ENCODE peak calls at places on chromosomes 2 and 18, in six cellular contexts. One of them, this sample, is unnamed.

GRCh38 chr2:63698825-63699548 is 110.2 kb downstream of the MDH1 start:
- DNase-seq in left lung: peak; percentile 64
- DNase-seq in dorsolateral prefrontal cortex: peak; percentile 6
- DNase-seq in endodermal cell: peak; percentile 88
- DNase-seq in GM06990: peak; percentile 34
- DNase-seq in tibial artery: peak; percentile 83
- DNase-seq in this sample: peak; percentile 51

GRCh38 chr2:148614332-148615049 is 30.1 kb upstream of the EPC2 start:
- DNase-seq in left lung: peak; percentile 47
- DNase-seq in dorsolateral prefrontal cortex: no peak
- DNase-seq in endodermal cell: no peak
- DNase-seq in GM06990: peak; percentile 47
- DNase-seq in tibial artery: peak; percentile 22
- DNase-seq in this sample: no peak

GRCh38 chr2:63261222-63261621 is 210.6 kb downstream of the OTX1 start:
- DNase-seq in left lung: no peak
- DNase-seq in dorsolateral prefrontal cortex: no peak
- DNase-seq in endodermal cell: no peak
- DNase-seq in GM06990: no peak
- DNase-seq in tibial artery: no peak
- DNase-seq in this sample: no peak

GRCh38 chr18:76426738-76427305 is 68.2 kb downstream of the ZNF516 start:
- DNase-seq in left lung: no peak
- DNase-seq in dorsolateral prefrontal cortex: no peak
- DNase-seq in endodermal cell: peak; percentile 94
- DNase-seq in GM06990: no peak
- DNase-seq in tibial artery: no peak
- DNase-seq in this sample: peak; percentile 78

GRCh38 chr2:130834923-130835765 is 1.6 kb upstream of the ARHGEF4 start:
- DNase-seq in left lung: no peak
- DNase-seq in dorsolateral prefrontal cortex: no peak
- DNase-seq in endodermal cell: peak; percentile 59
- DNase-seq in GM06990: no peak
- DNase-seq in tibial artery: no peak
- DNase-seq in this sample: peak; percentile 86

GRCh38 chr2:46365913-46366674 is 68.9 kb downstream of the EPAS1 start:
- DNase-seq in left lung: no peak
- DNase-seq in dorsolateral prefrontal cortex: no peak
- DNase-seq in endodermal cell: no peak
- DNase-seq in GM06990: no peak
- DNase-seq in tibial artery: no peak
- DNase-seq in this sample: peak; percentile 49

GRCh38 chr2:170235860-170236638 is 58.1 kb downstream of the MYO3B start:
- DNase-seq in left lung: no peak
- DNase-seq in dorsolateral prefrontal cortex: no peak
- DNase-seq in endodermal cell: peak; percentile 75
- DNase-seq in GM06990: no peak
- DNase-seq in tibial artery: no peak
- DNase-seq in this sample: peak; percentile 24

GRCh38 chr2:78992807-78993517 is 32.5 kb upstream of the REG3G start:
- DNase-seq in left lung: peak; percentile 33
- DNase-seq in dorsolateral prefrontal cortex: peak; percentile 17
- DNase-seq in endodermal cell: peak; percentile 89
- DNase-seq in GM06990: no peak
- DNase-seq in tibial artery: no peak
- DNase-seq in this sample: peak; percentile 73

GRCh38 chr2:64779117-64779690 is 125.5 kb upstream of the SERTAD2 start:
- DNase-seq in left lung: no peak
- DNase-seq in dorsolateral prefrontal cortex: no peak
- DNase-seq in endodermal cell: no peak
- DNase-seq in GM06990: no peak
- DNase-seq in tibial artery: no peak
- DNase-seq in this sample: no peak

GRCh38 chr18:76465630-76466409 is 29.2 kb downstream of the ZNF516 start:
- DNase-seq in left lung: no peak
- DNase-seq in dorsolateral prefrontal cortex: no peak
- DNase-seq in endodermal cell: peak; percentile 37
- DNase-seq in GM06990: no peak
- DNase-seq in tibial artery: no peak
- DNase-seq in this sample: no peak

GRCh38 chr2:85259101-85259590 is 68.6 kb downstream of the TGOLN2 start:
- DNase-seq in left lung: no peak
- DNase-seq in dorsolateral prefrontal cortex: no peak
- DNase-seq in endodermal cell: peak; percentile 68
- DNase-seq in GM06990: no peak
- DNase-seq in tibial artery: no peak
- DNase-seq in this sample: no peak

GRCh38 chr2:70212298-70212948 is 21.6 kb upstream of the C2orf42 start:
- DNase-seq in left lung: no peak
- DNase-seq in dorsolateral prefrontal cortex: no peak
- DNase-seq in endodermal cell: no peak
- DNase-seq in GM06990: no peak
- DNase-seq in tibial artery: no peak
- DNase-seq in this sample: no peak

GRCh38 chr2:222782201-222782600 is 78.6 kb upstream of the ACSL3 start:
- DNase-seq in left lung: no peak
- DNase-seq in dorsolateral prefrontal cortex: no peak
- DNase-seq in endodermal cell: no peak
- DNase-seq in GM06990: no peak
- DNase-seq in tibial artery: no peak
- DNase-seq in this sample: no peak

GRCh38 chr2:112703684-112704083 is 17.1 kb upstream of the NT5DC4 start:
- DNase-seq in left lung: peak; percentile 4
- DNase-seq in dorsolateral prefrontal cortex: no peak
- DNase-seq in endodermal cell: no peak
- DNase-seq in GM06990: no peak
- DNase-seq in tibial artery: no peak
- DNase-seq in this sample: no peak

GRCh38 chr2:230589497-230590015 is 123.1 kb upstream of the CAB39 start:
- DNase-seq in left lung: no peak
- DNase-seq in dorsolateral prefrontal cortex: no peak
- DNase-seq in endodermal cell: no peak
- DNase-seq in GM06990: peak; percentile 83
- DNase-seq in tibial artery: no peak
- DNase-seq in this sample: no peak

GRCh38 chr2:48170281-48170680 is 264.0 kb upstream of the FBXO11 start:
- DNase-seq in left lung: no peak
- DNase-seq in dorsolateral prefrontal cortex: no peak
- DNase-seq in endodermal cell: no peak
- DNase-seq in GM06990: no peak
- DNase-seq in tibial artery: no peak
- DNase-seq in this sample: no peak

GRCh38 chr2:43305006-43305405 is 78.6 kb upstream of the ZFP36L2 start:
- DNase-seq in left lung: no peak
- DNase-seq in dorsolateral prefrontal cortex: no peak
- DNase-seq in endodermal cell: no peak
- DNase-seq in GM06990: no peak
- DNase-seq in tibial artery: peak; percentile 63
- DNase-seq in this sample: no peak

GRCh38 chr2:127382836-127383235 is 4.9 kb downstream of the MAP3K2 start:
- DNase-seq in left lung: no peak
- DNase-seq in dorsolateral prefrontal cortex: no peak
- DNase-seq in endodermal cell: no peak
- DNase-seq in GM06990: no peak
- DNase-seq in tibial artery: no peak
- DNase-seq in this sample: peak; percentile 63

GRCh38 chr2:187774551-187775071 is 220.4 kb upstream of the TFPI start:
- DNase-seq in left lung: no peak
- DNase-seq in dorsolateral prefrontal cortex: no peak
- DNase-seq in endodermal cell: no peak
- DNase-seq in GM06990: no peak
- DNase-seq in tibial artery: no peak
- DNase-seq in this sample: no peak

GRCh38 chr2:200619275-200619674 is 33.5 kb downstream of the AOX1 start:
- DNase-seq in left lung: no peak
- DNase-seq in dorsolateral prefrontal cortex: no peak
- DNase-seq in endodermal cell: no peak
- DNase-seq in GM06990: no peak
- DNase-seq in tibial artery: no peak
- DNase-seq in this sample: no peak

GRCh38 chr2:236856856-236857616 is 228.7 kb upstream of the COPS8 start:
- DNase-seq in left lung: no peak
- DNase-seq in dorsolateral prefrontal cortex: no peak
- DNase-seq in endodermal cell: peak; percentile 80
- DNase-seq in GM06990: no peak
- DNase-seq in tibial artery: no peak
- DNase-seq in this sample: no peak

GRCh38 chr2:235851841-235852527 is 316.2 kb downstream of the GBX2 start:
- DNase-seq in left lung: no peak
- DNase-seq in dorsolateral prefrontal cortex: no peak
- DNase-seq in endodermal cell: no peak
- DNase-seq in GM06990: no peak
- DNase-seq in tibial artery: no peak
- DNase-seq in this sample: no peak

GRCh38 chr2:76895469-76895868 is 626.7 kb downstream of the LRRTM4 start:
- DNase-seq in left lung: no peak
- DNase-seq in dorsolateral prefrontal cortex: no peak
- DNase-seq in endodermal cell: no peak
- DNase-seq in GM06990: no peak
- DNase-seq in tibial artery: no peak
- DNase-seq in this sample: no peak

GRCh38 chr2:220143336-220143735 is 515.9 kb downstream of the SLC4A3 start:
- DNase-seq in left lung: no peak
- DNase-seq in dorsolateral prefrontal cortex: no peak
- DNase-seq in endodermal cell: no peak
- DNase-seq in GM06990: no peak
- DNase-seq in tibial artery: no peak
- DNase-seq in this sample: no peak

GRCh38 chr2:25833566-25833965 is 44.7 kb downstream of the ASXL2 start:
- DNase-seq in left lung: no peak
- DNase-seq in dorsolateral prefrontal cortex: no peak
- DNase-seq in endodermal cell: no peak
- DNase-seq in GM06990: no peak
- DNase-seq in tibial artery: no peak
- DNase-seq in this sample: no peak

GRCh38 chr2:176911-177310 is 86.9 kb downstream of the SH3YL1 start:
- DNase-seq in left lung: no peak
- DNase-seq in dorsolateral prefrontal cortex: no peak
- DNase-seq in endodermal cell: no peak
- DNase-seq in GM06990: no peak
- DNase-seq in tibial artery: no peak
- DNase-seq in this sample: no peak

GRCh38 chr2:3823748-3824147 is 120.4 kb downstream of the DCDC2C start:
- DNase-seq in left lung: no peak
- DNase-seq in dorsolateral prefrontal cortex: no peak
- DNase-seq in endodermal cell: no peak
- DNase-seq in GM06990: no peak
- DNase-seq in tibial artery: no peak
- DNase-seq in this sample: no peak

DNA sequence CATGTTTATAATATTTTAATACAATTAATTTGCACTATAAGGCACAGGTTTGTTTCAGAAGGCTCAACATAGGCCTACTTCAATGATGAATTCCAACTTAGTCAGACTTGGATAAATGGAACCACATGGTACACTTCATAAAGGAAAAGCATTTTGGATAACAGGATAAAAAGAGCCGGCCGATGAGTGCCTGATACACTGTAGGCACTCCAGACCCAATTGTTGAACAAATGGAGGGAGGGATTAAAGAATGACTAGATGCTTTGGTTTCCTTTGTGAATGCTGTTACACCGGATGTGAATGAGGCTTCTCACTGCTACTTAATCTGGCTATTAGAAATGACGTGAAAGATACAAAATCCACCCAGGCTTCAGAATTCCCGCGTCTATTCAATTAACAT is 104.1 kb upstream of the KCTD1 start:
- DNase-seq in left lung: no peak
- DNase-seq in dorsolateral prefrontal cortex: no peak
- DNase-seq in endodermal cell: no peak
- DNase-seq in GM06990: no peak
- DNase-seq in tibial artery: no peak
- DNase-seq in this sample: no peak
- H3K27me3 ChIP-seq in left lung: no peaks in the 10 kb centered on the region
- H3K27me3 ChIP-seq in dorsolateral prefrontal cortex: no peaks in the 10 kb centered on the region
- H3K27me3 ChIP-seq in endodermal cell: peaks cover 48% of the 10 kb centered on the region
- H3K27me3 ChIP-seq in GM06990: peaks cover 1% of the 10 kb centered on the region
- H3K27me3 ChIP-seq in tibial artery: no peaks in the 10 kb centered on the region
- H3K27me3 ChIP-seq in this sample: no peaks in the 10 kb centered on the region

GRCh38 chr2:216838146-216838545 is 21.7 kb downstream of the TNP1 start:
- DNase-seq in left lung: no peak
- DNase-seq in dorsolateral prefrontal cortex: no peak
- DNase-seq in endodermal cell: no peak
- DNase-seq in GM06990: no peak
- DNase-seq in tibial artery: no peak
- DNase-seq in this sample: no peak
- H3K27me3 ChIP-seq in left lung: no peaks in the 10 kb centered on the region
- H3K27me3 ChIP-seq in dorsolateral prefrontal cortex: no peaks in the 10 kb centered on the region
- H3K27me3 ChIP-seq in endodermal cell: no peaks in the 10 kb centered on the region
- H3K27me3 ChIP-seq in GM06990: no peaks in the 10 kb centered on the region
- H3K27me3 ChIP-seq in tibial artery: no peaks in the 10 kb centered on the region
- H3K27me3 ChIP-seq in this sample: no peaks in the 10 kb centered on the region

GRCh38 chr18:57083485-57083884 is 63.4 kb upstream of the BOD1L2 start:
- DNase-seq in left lung: no peak
- DNase-seq in dorsolateral prefrontal cortex: no peak
- DNase-seq in endodermal cell: no peak
- DNase-seq in GM06990: no peak
- DNase-seq in tibial artery: no peak
- DNase-seq in this sample: no peak
- H3K27me3 ChIP-seq in left lung: no peaks in the 10 kb centered on the region
- H3K27me3 ChIP-seq in dorsolateral prefrontal cortex: peaks cover 27% of the 10 kb centered on the region
- H3K27me3 ChIP-seq in endodermal cell: no peaks in the 10 kb centered on the region
- H3K27me3 ChIP-seq in GM06990: no peaks in the 10 kb centered on the region
- H3K27me3 ChIP-seq in tibial artery: no peaks in the 10 kb centered on the region
- H3K27me3 ChIP-seq in this sample: no peaks in the 10 kb centered on the region

GRCh38 chr2:96122391-96122790 is 6.0 kb upstream of the ADRA2B start:
- DNase-seq in left lung: no peak
- DNase-seq in dorsolateral prefrontal cortex: no peak
- DNase-seq in endodermal cell: no peak
- DNase-seq in GM06990: no peak
- DNase-seq in tibial artery: no peak
- DNase-seq in this sample: no peak

GRCh38 chr2:96121414-96121813 is 5.0 kb upstream of the ADRA2B start:
- DNase-seq in left lung: no peak
- DNase-seq in dorsolateral prefrontal cortex: no peak
- DNase-seq in endodermal cell: no peak
- DNase-seq in GM06990: no peak
- DNase-seq in tibial artery: no peak
- DNase-seq in this sample: no peak

GRCh38 chr2:96119389-96119751 is 3.0 kb upstream of the ADRA2B start:
- DNase-seq in left lung: peak; percentile 5
- DNase-seq in dorsolateral prefrontal cortex: no peak
- DNase-seq in endodermal cell: no peak
- DNase-seq in GM06990: no peak
- DNase-seq in tibial artery: no peak
- DNase-seq in this sample: no peak

GRCh38 chr2:96119981-96120720 is 3.8 kb upstream of the ADRA2B start:
- DNase-seq in left lung: no peak
- DNase-seq in dorsolateral prefrontal cortex: no peak
- DNase-seq in endodermal cell: no peak
- DNase-seq in GM06990: no peak
- DNase-seq in tibial artery: no peak
- DNase-seq in this sample: no peak

DNA sequence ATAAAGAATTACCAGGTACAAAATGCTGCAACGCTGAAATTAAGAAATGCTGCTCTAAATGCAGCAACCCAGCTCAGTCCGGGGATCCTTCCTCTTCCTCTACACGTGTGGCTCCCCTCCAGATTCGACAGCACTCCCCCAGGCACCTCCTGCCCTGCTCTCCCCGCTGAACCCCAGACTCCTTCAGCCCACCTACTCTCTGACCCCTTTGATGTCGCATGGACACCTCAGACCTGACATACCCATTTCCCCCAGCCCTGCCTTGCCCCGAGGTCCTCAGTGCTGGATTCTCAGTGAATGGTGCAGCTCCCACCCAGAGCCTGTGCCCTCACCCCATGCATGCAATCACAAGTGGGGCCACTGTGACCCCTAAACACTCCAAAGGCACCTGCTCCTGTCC is 4.6 kb upstream of the ADRA2B start:
- DNase-seq in left lung: no peak
- DNase-seq in dorsolateral prefrontal cortex: no peak
- DNase-seq in endodermal cell: no peak
- DNase-seq in GM06990: no peak
- DNase-seq in tibial artery: no peak
- DNase-seq in this sample: no peak
- H3K27me3 ChIP-seq in left lung: peaks cover 8% of the 10 kb centered on the region
- H3K27me3 ChIP-seq in dorsolateral prefrontal cortex: peaks cover 20% of the 10 kb centered on the region
- H3K27me3 ChIP-seq in endodermal cell: peaks cover 46% of the 10 kb centered on the region
- H3K27me3 ChIP-seq in GM06990: peaks cover 4% of the 10 kb centered on the region
- H3K27me3 ChIP-seq in tibial artery: no peaks in the 10 kb centered on the region
- H3K27me3 ChIP-seq in this sample: peaks cover 6% of the 10 kb centered on the region